ENCODE peak calls at places on chromosomes 11 and 22, in four cellular contexts. B, E, S and P are unnamed samples.

GRCh38 chr11:67438121-67438902 is 830 bp upstream of the PTPRCAP start:
- DNase-seq in B (peak; percentile 39), E (no peak), S (no peak), P (no peak)

GRCh38 chr11:48169706-48170105 is 46.9 kb upstream of the OR4B1 start:
- DNase-seq in B (no peak), E (no peak), S (peak; percentile 34), P (no peak)

GRCh38 chr11:106121570-106122320 is 44.3 kb downstream of the AASDHPPT start:
- DNase-seq in B (no peak), E (no peak), S (no peak), P (no peak)

GRCh38 chr22:30204742-30205111 is 41.8 kb downstream of the LIF start:
- DNase-seq in B (no peak), E (no peak), S (peak; percentile 84), P (no peak)

GRCh38 chr11:69095300-69095699 is 46.6 kb downstream of the TPCN2 start:
- DNase-seq in B (no peak), E (no peak), S (no peak), P (no peak)

GRCh38 chr11:17864478-17864941 is 129.9 kb downstream of the KCNC1 start:
- DNase-seq in B (peak; percentile 51), E (no peak), S (no peak), P (peak; percentile 69)

GRCh38 chr11:80297808-80298460 is 857.1 kb upstream of the TENM4 start:
- DNase-seq in B (no peak), E (no peak), S (peak; percentile 82), P (no peak)

GRCh38 chr11:34433899-34434298 is 4.8 kb upstream of the CAT start:
- DNase-seq in B (no peak), E (peak; percentile 70), S (no peak), P (no peak)

GRCh38 chr11:36367806-36368680 is 72.0 kb downstream of the PRR5L start:
- DNase-seq in B (no peak), E (no peak), S (no peak), P (no peak)

GRCh38 chr11:60719406-60719805 is 5.1 kb upstream of the MS4A18 start:
- DNase-seq in B (no peak), E (no peak), S (no peak), P (no peak)

GRCh38 chr11:67275606-67276409 is 9.5 kb downstream of the GRK2 start:
- DNase-seq in B (no peak), E (no peak), S (no peak), P (no peak)

GRCh38 chr11:108679045-108679444 is 14.2 kb downstream of the DDX10 start:
- DNase-seq in B (no peak), E (no peak), S (no peak), P (no peak)

GRCh38 chr11:2209370-2209801 is 37.8 kb upstream of the TH start:
- DNase-seq in B (no peak), E (no peak), S (no peak), P (peak; percentile 41)

GRCh38 chr11:72767203-72768062 is 15.2 kb upstream of the ARAP1 start:
- DNase-seq in B (no peak), E (no peak), S (no peak), P (no peak)

GRCh38 chr22:31818481-31819392 is 64.9 kb downstream of the DEPDC5 start:
- DNase-seq in B (no peak), E (no peak), S (peak; percentile 48), P (no peak)

GRCh38 chr22:41563051-41563711 is 2.4 kb downstream of the CSDC2 start:
- DNase-seq in B (peak; percentile 57), E (peak; percentile 43), S (peak; percentile 85), P (no peak)

GRCh38 chr11:62664405-62665074 is 470 bp downstream of the C11orf98 start:
- DNase-seq in B (peak; percentile 12), E (peak; percentile 64), S (peak; percentile 50), P (no peak)

GRCh38 chr11:85810871-85811611 is at the start of gene SYTL2:
- DNase-seq in B (peak; percentile 82), E (peak; percentile 6), S (peak; percentile 48), P (peak; percentile 87)

GRCh38 chr22:42368379-42369249 is 63.6 kb downstream of the NFAM1 start:
- DNase-seq in B (peak; percentile 24), E (no peak), S (no peak), P (peak; percentile 88)

GRCh38 chr11:122656631-122657101 is 1.1 kb downstream of the UBASH3B start:
- DNase-seq in B (no peak), E (no peak), S (peak; percentile 56), P (no peak)

GRCh38 chr11:62856333-62856910 is 17.0 kb upstream of the WDR74 start:
- DNase-seq in B (no peak), E (no peak), S (no peak), P (no peak)

GRCh38 chr11:20097319-20098221 is 62.7 kb downstream of the DBX1 start:
- DNase-seq in B (no peak), E (no peak), S (peak; percentile 93), P (no peak)

GRCh38 chr11:93663021-93663420 is 1.5 kb downstream of the CEP295 start:
- DNase-seq in B (no peak), E (no peak), S (no peak), P (no peak)

GRCh38 chr11:33980896-33981295 is 70.6 kb upstream of the CAPRIN1 start:
- DNase-seq in B (no peak), E (no peak), S (no peak), P (no peak)

GRCh38 chr11:75639752-75640151 is 29.1 kb downstream of the MAP6 start:
- DNase-seq in B (no peak), E (no peak), S (peak; percentile 59), P (no peak)

GRCh38 chr11:78740175-78741161 is 165.8 kb upstream of the NARS2 start:
- DNase-seq in B (peak; percentile 19), E (no peak), S (no peak), P (no peak)

DNA sequence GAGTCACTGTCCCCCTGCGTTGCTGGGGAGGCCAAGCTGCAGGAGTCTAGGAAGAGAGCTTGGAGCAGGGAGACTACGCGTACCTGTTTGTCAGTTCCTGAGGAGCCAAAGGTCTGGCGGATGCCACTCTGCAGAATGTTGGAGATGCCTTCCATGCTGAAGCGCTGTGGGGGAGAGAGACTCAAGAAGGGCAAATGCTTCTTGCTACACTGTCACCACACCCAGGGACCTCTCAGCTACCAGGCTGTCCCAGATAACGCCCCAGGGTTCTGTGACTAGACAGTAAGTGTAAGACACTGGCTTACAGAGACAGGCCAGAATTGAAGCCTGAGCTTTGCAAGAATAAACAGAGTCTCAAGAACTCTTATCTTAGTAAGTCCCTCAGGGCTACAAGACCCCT is 42.0 kb downstream of the FEZ1 start:
- DNase-seq in B (no peak), E (no peak), S (no peak), P (no peak)
- H3K27me3 ChIP-seq in B (no peaks in the 10 kb centered on the region), E (no peaks in the 10 kb centered on the region), S (no peaks in the 10 kb centered on the region), P (no peaks in the 10 kb centered on the region)

GRCh38 chr11:121508449-121508848 is 55.7 kb upstream of the SORL1-AS1 start:
- DNase-seq in B (no peak), E (no peak), S (no peak), P (no peak)
- TF ChIP-seq MAFK in B (no peak), E (no peak), S (no peak), P (no peak)

DNA sequence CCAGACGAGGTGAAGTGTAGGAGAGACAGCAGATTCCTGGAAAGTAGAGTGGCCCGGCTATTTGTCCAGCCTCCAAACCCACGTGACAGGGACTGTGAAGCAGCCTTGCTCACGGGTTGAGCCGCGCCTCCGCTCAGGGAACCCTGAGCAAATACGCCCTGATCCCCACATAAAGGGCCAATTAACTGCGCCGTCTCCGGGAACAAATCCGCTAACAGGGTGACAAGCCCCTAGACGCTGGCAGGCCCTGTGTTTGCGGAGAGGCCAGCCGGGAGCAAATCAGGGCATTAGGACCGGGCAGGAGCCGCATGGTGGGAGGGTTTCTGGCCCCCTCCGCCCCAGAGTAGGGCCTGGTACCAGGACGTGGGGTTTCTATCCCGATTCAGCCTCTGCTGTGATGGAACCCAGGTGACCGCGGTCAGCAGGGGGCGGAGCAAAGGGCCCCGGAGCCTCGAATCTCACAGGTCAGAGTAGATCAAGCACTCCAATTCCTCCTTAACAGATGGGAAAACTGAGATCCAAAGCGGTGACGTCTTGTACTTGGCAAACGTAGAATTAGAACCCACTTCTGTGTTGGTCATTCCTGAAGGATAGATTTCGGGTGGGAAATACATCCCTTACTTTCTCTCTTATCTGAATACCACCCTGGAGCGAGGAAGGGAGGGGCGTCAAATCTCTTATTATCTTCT is 2.0 kb upstream of the ROBO3 start:
- DNase-seq in B (no peak), E (peak; percentile 20), S (peak; percentile 35), P (no peak)
- H3K27me3 ChIP-seq in B (peaks cover 55% of the 10 kb centered on the region), E (peaks cover 15% of the 10 kb centered on the region), S (peaks cover 81% of the 10 kb centered on the region), P (peaks cover 80% of the 10 kb centered on the region)

DNA sequence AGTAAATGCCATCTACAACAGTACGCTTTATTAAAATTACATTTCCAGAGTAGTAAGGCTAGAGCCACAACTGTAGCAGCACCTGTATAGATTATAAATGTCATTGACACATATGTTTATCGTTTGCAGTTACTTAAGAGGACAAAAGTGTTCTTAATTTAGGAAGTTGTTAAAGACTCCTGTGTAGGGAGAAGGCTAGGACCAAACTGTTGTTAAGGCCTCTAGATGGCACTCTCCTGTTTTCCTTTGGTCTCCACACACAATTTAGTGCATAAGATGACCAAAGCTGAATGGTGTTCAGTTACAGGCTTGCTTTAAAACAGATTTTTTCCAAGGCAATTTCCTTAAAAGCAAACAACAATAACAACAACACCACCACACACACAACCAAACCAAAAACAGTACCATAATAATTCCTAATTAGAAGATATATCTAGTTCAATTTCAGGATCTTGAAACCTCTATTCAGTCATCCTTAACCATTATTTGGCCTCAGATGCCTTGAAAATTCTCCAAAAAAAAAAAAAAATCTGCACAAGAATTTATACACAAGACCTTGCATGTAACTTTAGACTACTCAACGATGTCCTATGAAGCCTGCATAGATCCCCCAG is 42.5 kb upstream of the APOA1 start:
- DNase-seq in B (no peak), E (peak; percentile 65), S (peak; percentile 85), P (no peak)
- TF ChIP-seq MAFK in B (no peak), E (no peak), S (no peak), P (no peak)

GRCh38 chr11:119797736-119798135 is 68.7 kb upstream of the NECTIN1 start:
- DNase-seq in B (no peak), E (no peak), S (no peak), P (no peak)

GRCh38 chr11:119803139-119803538 is 74.1 kb upstream of the NECTIN1 start:
- DNase-seq in B (no peak), E (no peak), S (no peak), P (no peak)

GRCh38 chr11:119798656-119799055 is 69.7 kb upstream of the NECTIN1 start:
- DNase-seq in B (no peak), E (no peak), S (no peak), P (no peak)

GRCh38 chr11:119800619-119801018 is 71.6 kb upstream of the NECTIN1 start:
- DNase-seq in B (no peak), E (no peak), S (no peak), P (no peak)

GRCh38 chr11:119800171-119800570 is 71.2 kb upstream of the NECTIN1 start:
- DNase-seq in B (no peak), E (no peak), S (no peak), P (no peak)
- H3K27me3 ChIP-seq in B (peaks cover 52% of the 10 kb centered on the region), E (peaks cover 4% of the 10 kb centered on the region), S (peaks cover 28% of the 10 kb centered on the region), P (peaks cover 2% of the 10 kb centered on the region)